ENCODE peak calls at places on chromosome 3, in nine cellular contexts. L, N, K, Z, V, T, E, B and J are unnamed samples.

GRCh38 chr3:49397470-49397869 is 14.3 kb downstream of the RHOA start:
- DNase-seq in T (peak), V (no peak), Z (peak), L (peak), E (no peak), K (no peak), N (peak), B (peak), J (peak)

GRCh38 chr3:20958161-20958560 is 772.2 kb upstream of the SGO1 start:
- DNase-seq in K (no peak), B (no peak), E (no peak), T (no peak), N (no peak), V (no peak), Z (no peak), L (no peak), J (no peak)

GRCh38 chr3:162586591-162586990 is 1090.0 kb downstream of the OTOL1 start:
- DNase-seq in B (peak), T (peak), Z (peak), L (no peak), V (no peak), E (peak), K (no peak), N (no peak), J (peak)

GRCh38 chr3:49903451-49904424 is at the start of gene MST1R:
- DNase-seq in T (peak), L (peak), V (peak), E (peak), Z (peak), N (peak), K (peak), B (peak), J (peak)

GRCh38 chr3:104275199-104275598 is 1091.5 kb upstream of the ALCAM start:
- DNase-seq in Z (no peak), L (no peak), B (no peak), K (no peak), E (no peak), V (no peak), T (no peak), N (no peak), J (no peak)

GRCh38 chr3:134640872-134641470 is 9.9 kb downstream of the KY start:
- DNase-seq in T (peak), Z (peak), E (peak), B (peak), L (peak), N (peak), K (peak), V (peak), J (peak)

GRCh38 chr3:132134611-132135010 is 99.8 kb upstream of the CPNE4 start:
- DNase-seq in B (peak), N (no peak), K (no peak), V (peak), L (peak), E (peak), T (peak), Z (peak), J (no peak)

GRCh38 chr3:150357923-150358322 is 50.2 kb upstream of the TSC22D2 start:
- DNase-seq in T (no peak), K (no peak), L (no peak), N (no peak), B (no peak), V (no peak), E (no peak), Z (no peak), J (no peak)

GRCh38 chr3:10223676-10224639 is 24.3 kb upstream of the TATDN2 start:
- DNase-seq in E (no peak), N (no peak), Z (no peak), L (no peak), T (no peak), V (peak), K (no peak), B (peak), J (no peak)

GRCh38 chr3:146921693-146922092 is 316.5 kb upstream of the PLSCR5 start:
- DNase-seq in N (peak), L (no peak), V (no peak), E (no peak), K (no peak), Z (no peak), T (no peak), B (no peak), J (no peak)

GRCh38 chr3:114758828-114759709 is 388.0 kb downstream of the ZBTB20 start:
- DNase-seq in V (peak), N (no peak), Z (peak), B (peak), E (no peak), T (no peak), K (no peak), L (no peak), J (no peak)

GRCh38 chr3:170953736-170954135 is 45.3 kb upstream of the EIF5A2 start:
- DNase-seq in B (no peak), Z (no peak), T (no peak), L (no peak), N (peak), E (no peak), K (no peak), V (no peak), J (no peak)

GRCh38 chr3:187044206-187044605 is 95.1 kb downstream of the RPL39L start:
- DNase-seq in Z (no peak), V (no peak), B (no peak), E (no peak), T (no peak), K (no peak), N (no peak), L (peak), J (no peak)

GRCh38 chr3:114498779-114499370 is 205.0 kb downstream of the TIGIT start:
- DNase-seq in Z (peak), E (peak), L (no peak), T (no peak), B (peak), V (peak), K (no peak), N (peak), J (no peak)

GRCh38 chr3:177471733-177472480 is 274.6 kb upstream of the TBL1XR1 start:
- DNase-seq in L (no peak), K (no peak), Z (no peak), T (no peak), E (no peak), B (no peak), N (no peak), V (no peak), J (no peak)

GRCh38 chr3:7602297-7602696 is 741.4 kb downstream of the GRM7 start:
- DNase-seq in E (no peak), Z (no peak), V (no peak), K (no peak), T (peak), N (no peak), B (no peak), L (no peak), J (no peak)

GRCh38 chr3:187519428-187519890 is 150.7 kb downstream of the SST start:
- DNase-seq in B (no peak), E (no peak), Z (no peak), L (no peak), V (peak), T (peak), K (peak), N (peak), J (peak)

GRCh38 chr3:157533298-157533870 is 30.2 kb upstream of the VEPH1 start:
- DNase-seq in L (peak), N (no peak), B (no peak), Z (peak), E (peak), V (peak), T (no peak), K (no peak), J (no peak)

GRCh38 chr3:19155375-19155774 is 7.1 kb downstream of the KCNH8 start:
- DNase-seq in L (no peak), K (no peak), N (no peak), B (no peak), T (no peak), V (no peak), E (no peak), Z (no peak), J (no peak)

GRCh38 chr3:158801200-158801599 is 654 bp upstream of the MFSD1 start:
- DNase-seq in N (peak), B (no peak), K (no peak), Z (peak), E (no peak), L (peak), T (peak), V (peak), J (peak)

GRCh38 chr3:98564282-98565005 is 29.0 kb downstream of the CPOX start:
- DNase-seq in V (no peak), K (no peak), L (no peak), N (no peak), T (no peak), B (no peak), Z (no peak), E (no peak), J (no peak)

GRCh38 chr3:152213938-152214337 is 54.8 kb upstream of the MBNL1 start:
- DNase-seq in V (no peak), B (no peak), K (no peak), Z (no peak), N (no peak), L (no peak), E (no peak), T (no peak), J (no peak)

GRCh38 chr3:167917969-167918368 is 177.8 kb downstream of the GOLIM4 start:
- DNase-seq in E (no peak), K (no peak), T (no peak), Z (no peak), N (no peak), B (no peak), V (no peak), L (no peak), J (no peak)

GRCh38 chr3:141644931-141645330 is 93.2 kb upstream of the RNF7 start:
- DNase-seq in E (peak), L (peak), Z (peak), K (peak), T (peak), B (peak), V (peak), N (peak), J (peak)

GRCh38 chr3:189267981-189268613 is 96.3 kb downstream of the TPRG1 start:
- DNase-seq in V (peak), B (peak), T (peak), K (no peak), E (peak), Z (peak), N (peak), L (no peak), J (peak)

GRCh38 chr3:78277793-78278192 is 1237.9 kb downstream of the ROBO2 start:
- DNase-seq in L (no peak), V (no peak), N (no peak), Z (no peak), T (no peak), E (no peak), K (no peak), B (no peak), J (no peak)

GRCh38 chr3:40170395-40170794 is 139.1 kb upstream of the EIF1B start:
- DNase-seq in K (no peak), L (no peak), Z (no peak), E (no peak), N (no peak), T (peak), V (no peak), B (no peak), J (no peak)

GRCh38 chr3:55370272-55370671 is 116.8 kb downstream of the WNT5A start:
- DNase-seq in N (no peak), K (no peak), V (no peak), T (no peak), Z (no peak), B (no peak), E (no peak), L (no peak), J (no peak)

GRCh38 chr3:177069514-177070329 is 127.6 kb downstream of the TBL1XR1 start:
- DNase-seq in L (peak), B (no peak), E (peak), T (no peak), K (no peak), V (peak), N (no peak), Z (peak), J (no peak)

GRCh38 chr3:115325539-115325938 is 178.5 kb upstream of the ZBTB20 start:
- DNase-seq in E (peak), L (peak), N (peak), B (peak), K (peak), V (peak), Z (peak), T (peak), J (peak)

GRCh38 chr3:123583563-123583962 is 1.3 kb downstream of the HACD2 start:
- DNase-seq in Z (no peak), E (no peak), N (no peak), K (no peak), T (no peak), B (no peak), V (no peak), L (no peak), J (no peak)

GRCh38 chr3:194313642-194314430 is 37.3 kb downstream of the CPN2 start:
- DNase-seq in L (no peak), E (peak), K (no peak), B (no peak), N (peak), V (peak), T (peak), Z (peak), J (peak)

GRCh38 chr3:155995525-155996370 is 124.6 kb upstream of the KCNAB1 start:
- DNase-seq in E (peak), N (peak), Z (peak), B (peak), V (peak), L (peak), T (peak), K (no peak), J (peak)

GRCh38 chr3:99409961-99410360 is 228.4 kb upstream of the COL8A1 start:
- DNase-seq in V (peak), K (no peak), B (no peak), L (no peak), N (no peak), T (no peak), Z (no peak), E (no peak), J (no peak)

GRCh38 chr3:106685751-106686150 is 691.5 kb upstream of the CCDC54 start:
- DNase-seq in V (no peak), N (no peak), L (no peak), B (no peak), T (no peak), K (no peak), Z (no peak), E (peak), J (no peak)

GRCh38 chr3:10395671-10396070 is 74.8 kb upstream of the SEC13 start:
- DNase-seq in V (no peak), K (no peak), T (no peak), Z (no peak), N (no peak), L (no peak), E (peak), B (no peak), J (no peak)

GRCh38 chr3:194632211-194632982 is 822 bp downstream of the TMEM44 start:
- DNase-seq in T (no peak), K (no peak), V (peak), B (no peak), E (peak), N (no peak), Z (peak), L (peak), J (no peak)

GRCh38 chr3:23785882-23786281 is 19.9 kb upstream of the UBE2E1 start:
- DNase-seq in N (no peak), Z (no peak), T (no peak), B (no peak), E (peak), L (no peak), V (no peak), K (peak), J (no peak)

DNA sequence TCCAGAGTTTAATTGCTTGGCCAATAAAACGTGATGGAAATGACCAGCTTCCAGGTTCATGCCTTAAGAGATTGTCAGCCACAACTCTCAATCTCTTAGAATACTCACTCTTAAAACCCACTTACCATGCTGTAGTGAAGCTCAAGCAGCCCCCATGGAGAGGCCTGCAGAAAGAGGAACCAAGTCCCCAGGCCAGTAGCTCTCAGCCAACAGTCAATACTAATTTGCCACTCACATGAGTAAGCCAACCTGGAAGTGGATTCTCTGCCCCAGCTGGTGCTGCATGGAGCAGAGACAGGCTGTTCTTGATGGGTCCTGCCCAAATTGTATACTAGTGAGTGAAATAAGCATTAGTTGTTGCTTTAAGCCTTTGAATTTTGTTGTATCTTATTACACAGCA is 155.9 kb downstream of the OXSM start:
- DNase-seq in Z (no peak), K (no peak), N (no peak), E (no peak), B (no peak), L (no peak), V (no peak), T (no peak), J (no peak)
- H3K4me2 ChIP-seq in Z (no peak), K (no peak), N (no peak), E (no peak), B (no peak), L (no peak), V (no peak), T (no peak), J (no peak)

DNA sequence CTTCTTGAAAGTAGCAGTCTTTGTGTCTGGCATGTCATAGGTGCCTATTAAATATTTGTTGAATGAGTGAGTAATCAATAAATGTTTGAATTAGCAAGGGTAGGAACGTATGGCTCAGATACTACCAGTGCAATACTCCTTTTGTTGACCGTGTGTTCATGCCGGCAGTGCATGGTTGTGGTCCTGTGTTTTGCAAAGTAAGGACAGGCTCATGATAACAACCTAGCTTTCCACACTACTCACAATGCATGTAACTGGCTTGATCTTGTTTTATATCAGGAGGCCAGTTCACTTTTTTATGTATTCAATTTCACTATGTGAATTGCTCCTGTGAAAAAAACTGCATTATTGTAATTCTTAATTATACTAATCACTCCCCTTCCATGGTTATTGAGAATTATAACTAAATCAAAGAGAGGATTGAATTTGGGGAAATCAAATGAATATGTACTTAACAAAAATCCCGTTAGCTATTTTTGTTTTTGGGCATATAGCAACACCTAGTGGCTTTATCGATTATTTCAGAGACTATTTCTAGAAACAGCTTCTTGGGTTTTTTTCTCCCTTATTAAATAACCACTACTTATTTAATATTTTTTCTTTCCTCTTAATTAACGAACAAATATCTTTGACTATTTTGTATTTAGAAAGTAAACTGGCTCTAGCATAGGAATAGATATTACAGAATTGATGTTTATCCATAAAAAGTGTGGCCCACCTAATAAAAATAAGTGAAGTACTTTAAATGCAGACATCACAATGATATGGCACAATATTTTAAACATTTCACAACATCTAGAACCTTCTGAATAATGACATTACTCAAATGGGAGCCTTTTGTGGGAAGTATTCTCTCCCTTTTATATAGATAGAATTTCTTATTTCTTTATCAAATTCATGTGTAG is 218.5 kb downstream of the BBX start:
- DNase-seq in B (peak), K (no peak), Z (peak), L (peak), V (peak), E (peak), T (peak), N (no peak), J (peak)
- H3K27ac ChIP-seq in B (no peak), K (no peak), Z (no peak), L (no peak), V (no peak), E (no peak), T (no peak), N (no peak), J (no peak)

GRCh38 chr3:64445318-64446300 is 220.3 kb upstream of the PRICKLE2 start:
- DNase-seq in N (peak), B (peak), L (no peak), V (peak), T (peak), K (peak), E (no peak), Z (peak), J (peak)
- H3K4me2 ChIP-seq in N (peak), B (peak), L (no peak), V (peak), T (peak), K (peak), E (peak), Z (peak), J (peak)

GRCh38 chr3:87077354-87077753 is 86.4 kb upstream of the VGLL3 start:
- DNase-seq in Z (no peak), E (no peak), T (peak), N (no peak), L (no peak), K (no peak), B (no peak), V (no peak), J (no peak)
- H3K27ac ChIP-seq in Z (no peak), E (peak), T (no peak), N (no peak), L (no peak), K (no peak), B (no peak), V (peak), J (no peak)

DNA sequence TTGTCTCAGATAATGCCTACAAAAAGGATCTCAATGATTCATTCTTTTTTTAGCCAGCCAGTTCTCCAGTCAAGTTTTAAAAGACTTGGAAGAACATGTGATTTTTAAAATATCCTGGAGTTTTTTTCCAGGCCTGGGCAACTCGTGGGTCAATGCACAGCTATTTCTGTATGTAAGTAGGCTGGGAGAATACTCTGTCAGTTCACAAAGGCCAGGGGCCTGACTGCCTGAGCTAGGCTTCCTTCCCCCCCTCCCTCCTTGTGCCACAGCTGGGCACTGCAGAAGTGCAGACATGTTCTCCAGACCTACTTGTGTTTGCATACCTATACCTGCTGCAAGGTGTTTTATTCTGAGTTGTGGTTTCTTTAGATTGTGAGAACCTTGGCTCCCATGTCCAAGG is 43.7 kb downstream of the CTDSPL start:
- DNase-seq in B (no peak), Z (no peak), T (no peak), L (no peak), K (no peak), V (peak), E (no peak), N (peak), J (no peak)
- H3K4me2 ChIP-seq in B (no peak), Z (no peak), T (no peak), L (no peak), K (no peak), V (peak), E (no peak), N (peak), J (peak)

DNA sequence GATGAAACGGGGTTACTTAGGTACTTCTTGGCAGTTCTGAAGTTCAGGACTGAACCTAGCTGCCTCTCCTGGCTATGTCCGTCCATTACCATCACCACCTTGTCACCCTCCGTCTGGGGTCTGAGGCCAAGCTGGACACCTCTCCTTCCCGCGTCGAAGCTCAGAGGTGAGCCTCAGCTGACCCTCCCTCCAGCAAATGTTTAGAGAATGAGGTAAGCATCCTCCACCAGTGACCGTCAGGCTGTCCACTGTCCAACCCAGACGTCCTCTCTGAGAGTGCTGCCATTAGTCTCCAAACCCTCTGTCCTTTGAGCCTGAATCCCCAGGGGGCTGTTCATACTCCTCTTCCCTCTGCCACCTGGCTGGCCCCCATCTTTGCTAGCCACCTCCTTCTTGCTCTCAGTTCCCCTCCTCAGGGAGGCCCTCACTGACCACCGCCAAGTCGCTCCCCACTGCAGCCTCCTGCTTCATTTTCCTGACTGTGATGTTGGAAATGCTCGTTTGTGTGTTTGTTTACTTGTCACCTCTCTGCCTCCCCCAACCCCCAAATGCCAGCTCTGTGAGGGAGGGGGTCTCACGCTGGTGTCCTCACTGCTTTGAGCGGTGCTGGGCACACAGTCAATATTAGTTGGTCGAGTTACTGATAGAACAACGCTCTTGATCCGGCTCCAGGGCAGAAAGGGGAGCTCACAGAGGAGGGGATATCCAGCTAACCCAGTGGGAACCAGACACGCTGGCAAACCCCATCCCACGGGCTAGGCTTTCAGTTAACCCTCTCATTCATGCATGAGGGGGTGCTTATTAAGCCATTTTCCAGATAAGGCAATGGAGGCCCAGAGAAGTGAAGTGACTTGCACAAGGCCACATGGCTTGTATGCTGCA is 64.9 kb downstream of the IQSEC1 start:
- DNase-seq in B (no peak), L (no peak), N (no peak), E (no peak), T (no peak), V (no peak), K (no peak), Z (no peak), J (no peak)
- H3K27ac ChIP-seq in B (no peak), L (no peak), N (no peak), E (no peak), T (no peak), V (no peak), K (no peak), Z (no peak), J (no peak)